ENCODE peak calls at places on chromosomes 16 and 17, in ten cellular contexts. S is RWPE2; K is T-helper 2 cell; J is esophagus muscularis mucosa; B is CD8-positive, alpha-beta T cell; W is NCI-H460; N is choroid plexus epithelial cell; Q is NCI-H1694; O is fibroblast of the aortic adventitia; U is NCI-H1092 treated with DMSO at 0.1 percent for 48 hours. G is an unnamed sample.

GRCh38 chr16:73545713-73546112 is 497.8 kb upstream of the ZFHX3 start:
- DNase-seq in S (no peak), K (no peak), J (no peak), B (no peak), W (no peak), N (no peak), Q (no peak), O (no peak), U (no peak), G (no peak)

GRCh38 chr17:35254107-35254802 is 11.4 kb downstream of the SLFN5 start:
- DNase-seq in S (no peak), K (no peak), J (peak), B (no peak), W (peak), N (peak), Q (no peak), O (peak), U (no peak), G (peak)

GRCh38 chr17:40553694-40554534 is 11.4 kb downstream of the CCR7 start:
- DNase-seq in S (peak), K (no peak), J (peak), B (no peak), W (no peak), N (peak), Q (no peak), O (peak), U (no peak), G (no peak)

GRCh38 chr17:49360796-49361128 is 1.3 kb downstream of the ZNF652 start:
- DNase-seq in S (no peak), K (peak), J (no peak), B (no peak), W (no peak), N (no peak), Q (no peak), O (no peak), U (no peak), G (no peak)

GRCh38 chr17:82517230-82517865 is 2.2 kb upstream of the FOXK2 start:
- DNase-seq in S (no peak), K (no peak), J (no peak), B (no peak), W (peak), N (no peak), Q (no peak), O (no peak), U (no peak), G (no peak)

GRCh38 chr17:81480140-81480917 is 32.3 kb downstream of the ACTG1 start:
- DNase-seq in S (no peak), K (no peak), J (no peak), B (no peak), W (no peak), N (peak), Q (no peak), O (peak), U (peak), G (peak)

GRCh38 chr16:21652451-21652850 is at the start of gene IGSF6:
- DNase-seq in S (no peak), K (no peak), J (no peak), B (no peak), W (no peak), N (no peak), Q (no peak), O (no peak), U (no peak), G (no peak)

GRCh38 chr17:60604686-60605334 is 4.8 kb downstream of the PPM1D start:
- DNase-seq in S (no peak), K (no peak), J (no peak), B (no peak), W (no peak), N (peak), Q (peak), O (peak), U (no peak), G (peak)

GRCh38 chr16:16045311-16045710 is 95.9 kb downstream of the ABCC1 start:
- DNase-seq in S (no peak), K (no peak), J (no peak), B (no peak), W (no peak), N (peak), Q (no peak), O (no peak), U (no peak), G (no peak)

GRCh38 chr16:15961060-15961511 is 11.7 kb downstream of the ABCC1 start:
- DNase-seq in S (no peak), K (peak), J (no peak), B (peak), W (no peak), N (peak), Q (no peak), O (peak), U (no peak), G (no peak)

GRCh38 chr16:1823821-1824220 is 2.8 kb downstream of the HAGH start:
- DNase-seq in S (peak), K (no peak), J (no peak), B (no peak), W (peak), N (peak), Q (peak), O (peak), U (no peak), G (no peak)

GRCh38 chr17:42111901-42112551 is 488 bp downstream of the DHX58 start:
- DNase-seq in S (no peak), K (no peak), J (no peak), B (no peak), W (no peak), N (peak), Q (no peak), O (peak), U (no peak), G (no peak)

GRCh38 chr17:14775761-14776492 is 475.0 kb downstream of the HS3ST3B1 start:
- DNase-seq in S (no peak), K (no peak), J (peak), B (no peak), W (no peak), N (peak), Q (no peak), O (peak), U (no peak), G (no peak)

GRCh38 chr16:27853651-27854050 is 209.9 kb downstream of the GSG1L start:
- DNase-seq in S (peak), K (no peak), J (no peak), B (no peak), W (no peak), N (no peak), Q (no peak), O (no peak), U (no peak), G (no peak)

GRCh38 chr17:4220655-4221054 is 43.1 kb downstream of the ANKFY1 start:
- DNase-seq in S (no peak), K (no peak), J (peak), B (no peak), W (no peak), N (peak), Q (no peak), O (peak), U (no peak), G (no peak)

GRCh38 chr16:57906385-57907316 is 64.3 kb downstream of the CNGB1 start:
- DNase-seq in S (no peak), K (no peak), J (no peak), B (peak), W (no peak), N (no peak), Q (no peak), O (no peak), U (no peak), G (no peak)

GRCh38 chr16:10969615-10970014 is 25.3 kb downstream of the CLEC16A start:
- DNase-seq in S (no peak), K (no peak), J (no peak), B (no peak), W (no peak), N (no peak), Q (no peak), O (no peak), U (no peak), G (no peak)

GRCh38 chr17:30554839-30555751 is 77.9 kb downstream of the GOSR1 start:
- DNase-seq in S (peak), K (no peak), J (no peak), B (no peak), W (peak), N (peak), Q (no peak), O (peak), U (no peak), G (no peak)

GRCh38 chr16:24801761-24802302 is 43.9 kb upstream of the SLC5A11 start:
- DNase-seq in S (no peak), K (no peak), J (no peak), B (no peak), W (no peak), N (peak), Q (no peak), O (no peak), U (no peak), G (no peak)

GRCh38 chr17:44522883-44523671 is 19.9 kb upstream of the GPATCH8 start:
- DNase-seq in S (no peak), K (peak), J (no peak), B (peak), W (peak), N (peak), Q (peak), O (peak), U (peak), G (no peak)

GRCh38 chr17:68461122-68461539 is 3.8 kb upstream of the WIPI1 start:
- DNase-seq in S (no peak), K (no peak), J (no peak), B (no peak), W (peak), N (no peak), Q (no peak), O (peak), U (no peak), G (no peak)

GRCh38 chr17:56203430-56203829 is 50.2 kb downstream of the ANKFN1 start:
- DNase-seq in S (no peak), K (no peak), J (no peak), B (no peak), W (peak), N (peak), Q (no peak), O (peak), U (no peak), G (no peak)

GRCh38 chr17:5527647-5528250 is 41.4 kb downstream of the MIS12 start:
- DNase-seq in S (no peak), K (no peak), J (no peak), B (no peak), W (no peak), N (no peak), Q (no peak), O (no peak), U (no peak), G (no peak)

GRCh38 chr16:4537376-4538066 is 1.1 kb downstream of the CDIP1 start:
- DNase-seq in S (no peak), K (no peak), J (no peak), B (no peak), W (no peak), N (no peak), Q (no peak), O (no peak), U (no peak), G (no peak)

GRCh38 chr16:84075376-84075775 is 32.8 kb upstream of the SLC38A8 start:
- DNase-seq in S (no peak), K (no peak), J (no peak), B (no peak), W (no peak), N (no peak), Q (no peak), O (no peak), U (no peak), G (no peak)

GRCh38 chr17:2709173-2709661 is 2.3 kb downstream of the CLUH start:
- DNase-seq in S (peak), K (no peak), J (no peak), B (no peak), W (peak), N (no peak), Q (no peak), O (peak), U (no peak), G (no peak)

GRCh38 chr16:89397331-89397861 is 93.0 kb downstream of the ANKRD11 start:
- DNase-seq in S (no peak), K (no peak), J (no peak), B (no peak), W (no peak), N (no peak), Q (no peak), O (no peak), U (no peak), G (no peak)

GRCh38 chr16:47142469-47143328 is 1.0 kb downstream of the NETO2 start:
- DNase-seq in S (no peak), K (no peak), J (no peak), B (no peak), W (no peak), N (peak), Q (peak), O (peak), U (peak), G (no peak)

GRCh38 chr16:66923247-66923851 is 2.0 kb downstream of the RRAD start:
- DNase-seq in S (no peak), K (no peak), J (no peak), B (no peak), W (no peak), N (peak), Q (peak), O (peak), U (peak), G (no peak)

GRCh38 chr16:50836121-50836541 is 94.2 kb downstream of the CYLD start:
- DNase-seq in S (no peak), K (no peak), J (no peak), B (no peak), W (no peak), N (no peak), Q (no peak), O (no peak), U (no peak), G (no peak)

GRCh38 chr17:77109159-77110005 is 31.4 kb upstream of the SEC14L1 start:
- DNase-seq in S (no peak), K (no peak), J (no peak), B (no peak), W (no peak), N (no peak), Q (no peak), O (no peak), U (no peak), G (no peak)